ENCODE peak calls at places on chromosomes 6 and 20, in seven cellular contexts. F is tibial nerve; N is T-helper 17 cell; T is iPS-NIHi11; P is hepatocyte; A is central memory CD4-positive, alpha-beta T cell; M is GM13977. D is an unnamed sample.

GRCh38 chr6:79777713-79778579 is 146.8 kb downstream of the SH3BGRL2 start:
- DNase-seq in A (peak), M (peak), F (peak), P (peak), N (peak), T (peak), D (peak)

GRCh38 chr6:42136508-42137191 is 5.8 kb downstream of the C6orf132 start:
- DNase-seq in P (peak), N (no peak), M (peak), F (no peak), A (no peak), T (peak), D (peak)

GRCh38 chr20:9474835-9475413 is 39.5 kb upstream of the LAMP5 start:
- DNase-seq in T (no peak), P (no peak), M (no peak), N (no peak), A (no peak), F (no peak), D (no peak)

GRCh38 chr6:131281471-131282270 is 146.4 kb downstream of the AKAP7 start:
- DNase-seq in A (peak), M (no peak), N (peak), P (no peak), T (peak), F (no peak), D (peak)

GRCh38 chr6:140463312-140463710 is 1088.9 kb upstream of the CITED2 start:
- DNase-seq in P (no peak), A (no peak), N (no peak), M (no peak), T (no peak), F (no peak), D (no peak)

GRCh38 chr6:11197175-11197535 is 35.3 kb downstream of the NEDD9 start:
- DNase-seq in F (no peak), A (no peak), P (no peak), T (peak), N (no peak), M (no peak), D (no peak)

GRCh38 chr6:132132911-132133639 is 181.9 kb upstream of the CCN2 start:
- DNase-seq in N (no peak), A (no peak), M (no peak), F (no peak), P (no peak), T (no peak), D (no peak)

GRCh38 chr6:46888578-46888977 is 33.2 kb downstream of the ADGRF5 start:
- DNase-seq in A (no peak), T (no peak), N (no peak), P (no peak), F (no peak), M (no peak), D (no peak)

GRCh38 chr6:99119109-99120031 is 171.6 kb upstream of the FBXL4 start:
- DNase-seq in F (no peak), T (peak), A (no peak), M (peak), P (peak), N (no peak), D (peak)

GRCh38 chr6:7545509-7546369 is 4.3 kb downstream of the DSP start:
- DNase-seq in M (no peak), T (no peak), N (no peak), P (peak), F (no peak), A (no peak), D (peak)

GRCh38 chr20:15708984-15709598 is 864.2 kb downstream of the KIF16B start:
- DNase-seq in F (no peak), M (peak), P (peak), T (peak), A (no peak), N (no peak), D (peak)